ENCODE peak calls at places on chromosomes 13 and 19, in six cellular contexts. T, I, N, A, K and Y are unnamed samples.

GRCh38 chr13:34816118-34816517 is 126.0 kb upstream of the NBEA start:
- DNase-seq in T (no peak), N (no peak), I (no peak), K (no peak), A (no peak), Y (no peak)

GRCh38 chr13:48346583-48346982 is 43.0 kb downstream of the RB1 start:
- DNase-seq in I (no peak), A (no peak), K (no peak), T (no peak), N (no peak), Y (no peak)

GRCh38 chr19:43545276-43545675 is 12.3 kb downstream of the ZNF575 start:
- DNase-seq in A (no peak), K (no peak), N (no peak), T (no peak), I (no peak), Y (no peak)

GRCh38 chr19:2810141-2811091 is 9.3 kb upstream of the ZNF554 start:
- DNase-seq in I (no peak), T (no peak), N (no peak), K (no peak), A (no peak), Y (no peak)

GRCh38 chr13:110209950-110210603 is 96.9 kb downstream of the COL4A1 start:
- DNase-seq in N (no peak), T (no peak), A (no peak), I (no peak), K (no peak), Y (no peak)

GRCh38 chr13:99981115-99982020 is at the start of gene ZIC2:
- DNase-seq in K (no peak), A (no peak), T (peak), N (peak), I (no peak), Y (no peak)

GRCh38 chr19:11387154-11388034 is 3.3 kb upstream of the EPOR start:
- DNase-seq in K (no peak), N (peak), A (no peak), I (no peak), T (no peak), Y (no peak)

GRCh38 chr19:31264379-31264778 is 84.9 kb downstream of the TSHZ3 start:
- DNase-seq in T (no peak), I (no peak), A (no peak), N (no peak), K (no peak), Y (no peak)

GRCh38 chr13:69948016-69948415 is 159.6 kb upstream of the ATXN8OS start:
- DNase-seq in A (no peak), K (no peak), T (no peak), N (no peak), I (no peak), Y (no peak)

GRCh38 chr13:103187621-103188020 is 121.4 kb upstream of the SLC10A2 start:
- DNase-seq in A (no peak), I (no peak), K (peak), N (no peak), T (no peak), Y (no peak)

GRCh38 chr13:50378513-50378970 is 363.3 kb downstream of the KCNRG start:
- DNase-seq in K (no peak), N (no peak), T (no peak), I (no peak), A (no peak), Y (no peak)

GRCh38 chr19:34575206-34575605 is 93.6 kb downstream of the WTIP start:
- DNase-seq in T (no peak), K (no peak), N (no peak), I (no peak), A (no peak), Y (no peak)

GRCh38 chr19:1260749-1261511 is 8.2 kb upstream of the CIRBP start:
- DNase-seq in N (peak), I (peak), T (peak), A (peak), K (peak), Y (peak)